ENCODE peak calls at places on chromosomes 16 and 17, in eight cellular contexts. One of them, this sample, is unnamed.

GRCh38 chr16:83953796-83954576 is 946 bp downstream of the OSGIN1 start:
- DNase-seq in mesendoderm: peak; percentile 77
- DNase-seq in adipocyte: peak; percentile 42
- DNase-seq in cardiac muscle cell: peak; percentile 34
- DNase-seq in gastrocnemius medialis: peak; percentile 55
- DNase-seq in GM23338: peak; percentile 66
- DNase-seq in CD4-positive, alpha-beta memory T cell: no peak
- DNase-seq in A549: peak; percentile 78
- DNase-seq in this sample: no peak

GRCh38 chr16:80518436-80518835 is 22.4 kb upstream of the DYNLRB2 start:
- DNase-seq in CD4-positive, alpha-beta memory T cell: peak; percentile 53
- DNase-seq in adipocyte: no peak
- DNase-seq in gastrocnemius medialis: no peak
- DNase-seq in mesendoderm: peak; percentile 9
- DNase-seq in A549: no peak
- DNase-seq in GM23338: peak; percentile 8
- DNase-seq in cardiac muscle cell: no peak
- DNase-seq in this sample: no peak

GRCh38 chr16:79451196-79451816 is 149.2 kb downstream of the MAF start:
- DNase-seq in adipocyte: no peak
- DNase-seq in cardiac muscle cell: no peak
- DNase-seq in mesendoderm: no peak
- DNase-seq in GM23338: no peak
- DNase-seq in gastrocnemius medialis: no peak
- DNase-seq in CD4-positive, alpha-beta memory T cell: no peak
- DNase-seq in A549: no peak
- DNase-seq in this sample: no peak

GRCh38 chr17:83147285-83147684 is 67.9 kb downstream of the METRNL start:
- DNase-seq in GM23338: no peak
- DNase-seq in adipocyte: no peak
- DNase-seq in mesendoderm: no peak
- DNase-seq in cardiac muscle cell: no peak
- DNase-seq in CD4-positive, alpha-beta memory T cell: no peak
- DNase-seq in gastrocnemius medialis: no peak
- DNase-seq in A549: no peak
- DNase-seq in this sample: no peak

GRCh38 chr16:58501242-58502131 is 1.5 kb downstream of the NDRG4 start:
- DNase-seq in CD4-positive, alpha-beta memory T cell: peak; percentile 55
- DNase-seq in cardiac muscle cell: peak; percentile 79
- DNase-seq in mesendoderm: peak; percentile 91
- DNase-seq in gastrocnemius medialis: peak; percentile 3
- DNase-seq in GM23338: peak; percentile 92
- DNase-seq in A549: no peak
- DNase-seq in adipocyte: peak; percentile 41
- DNase-seq in this sample: peak; percentile 24

GRCh38 chr16:85851034-85851780 is 47.8 kb upstream of the IRF8 start:
- DNase-seq in GM23338: no peak
- DNase-seq in CD4-positive, alpha-beta memory T cell: no peak
- DNase-seq in adipocyte: no peak
- DNase-seq in A549: no peak
- DNase-seq in cardiac muscle cell: no peak
- DNase-seq in gastrocnemius medialis: no peak
- DNase-seq in mesendoderm: no peak
- DNase-seq in this sample: no peak

GRCh38 chr17:79249945-79250521 is 175.4 kb downstream of the ENGASE start:
- DNase-seq in A549: no peak
- DNase-seq in CD4-positive, alpha-beta memory T cell: no peak
- DNase-seq in mesendoderm: no peak
- DNase-seq in gastrocnemius medialis: no peak
- DNase-seq in adipocyte: no peak
- DNase-seq in GM23338: no peak
- DNase-seq in cardiac muscle cell: no peak
- DNase-seq in this sample: no peak

GRCh38 chr17:4658478-4659305 is 17.2 kb upstream of the ALOX15 start:
- DNase-seq in gastrocnemius medialis: no peak
- DNase-seq in mesendoderm: no peak
- DNase-seq in adipocyte: peak; percentile 36
- DNase-seq in cardiac muscle cell: no peak
- DNase-seq in A549: no peak
- DNase-seq in CD4-positive, alpha-beta memory T cell: no peak
- DNase-seq in GM23338: no peak
- DNase-seq in this sample: no peak

GRCh38 chr17:9987779-9988585 is 82.9 kb upstream of the RCVRN start:
- DNase-seq in mesendoderm: peak; percentile 73
- DNase-seq in adipocyte: peak; percentile 54
- DNase-seq in A549: peak; percentile 66
- DNase-seq in cardiac muscle cell: peak; percentile 61
- DNase-seq in CD4-positive, alpha-beta memory T cell: no peak
- DNase-seq in gastrocnemius medialis: no peak
- DNase-seq in GM23338: peak; percentile 68
- DNase-seq in this sample: no peak

GRCh38 chr17:4742133-4742532 is 2.4 kb upstream of the CXCL16 start:
- DNase-seq in CD4-positive, alpha-beta memory T cell: no peak
- DNase-seq in mesendoderm: no peak
- DNase-seq in cardiac muscle cell: no peak
- DNase-seq in A549: no peak
- DNase-seq in GM23338: no peak
- DNase-seq in adipocyte: no peak
- DNase-seq in gastrocnemius medialis: no peak
- DNase-seq in this sample: no peak

GRCh38 chr17:19024101-19025078 is 19.8 kb upstream of the FAM83G start:
- DNase-seq in adipocyte: peak; percentile 9
- DNase-seq in mesendoderm: peak; percentile 44
- DNase-seq in GM23338: no peak
- DNase-seq in CD4-positive, alpha-beta memory T cell: peak; percentile 19
- DNase-seq in A549: no peak
- DNase-seq in cardiac muscle cell: no peak
- DNase-seq in gastrocnemius medialis: no peak
- DNase-seq in this sample: no peak

GRCh38 chr16:27646811-27647210 is 96.9 kb downstream of the KATNIP start:
- DNase-seq in cardiac muscle cell: no peak
- DNase-seq in A549: no peak
- DNase-seq in mesendoderm: no peak
- DNase-seq in adipocyte: no peak
- DNase-seq in CD4-positive, alpha-beta memory T cell: no peak
- DNase-seq in gastrocnemius medialis: no peak
- DNase-seq in GM23338: no peak
- DNase-seq in this sample: no peak

GRCh38 chr17:12909046-12909445 is 108.8 kb downstream of the ELAC2 start:
- DNase-seq in mesendoderm: no peak
- DNase-seq in adipocyte: no peak
- DNase-seq in A549: no peak
- DNase-seq in GM23338: no peak
- DNase-seq in gastrocnemius medialis: no peak
- DNase-seq in CD4-positive, alpha-beta memory T cell: no peak
- DNase-seq in cardiac muscle cell: no peak
- DNase-seq in this sample: no peak

GRCh38 chr16:11082108-11082859 is 137.9 kb downstream of the CLEC16A start:
- DNase-seq in CD4-positive, alpha-beta memory T cell: no peak
- DNase-seq in gastrocnemius medialis: no peak
- DNase-seq in A549: no peak
- DNase-seq in adipocyte: no peak
- DNase-seq in cardiac muscle cell: no peak
- DNase-seq in GM23338: no peak
- DNase-seq in mesendoderm: no peak
- DNase-seq in this sample: no peak

GRCh38 chr17:78929908-78930775 is 5.0 kb upstream of the TIMP2 start:
- DNase-seq in cardiac muscle cell: no peak
- DNase-seq in A549: no peak
- DNase-seq in CD4-positive, alpha-beta memory T cell: no peak
- DNase-seq in GM23338: no peak
- DNase-seq in gastrocnemius medialis: no peak
- DNase-seq in adipocyte: no peak
- DNase-seq in mesendoderm: no peak
- DNase-seq in this sample: no peak

GRCh38 chr17:17824119-17824779 is 12.5 kb downstream of the SREBF1 start:
- DNase-seq in mesendoderm: peak; percentile 57
- DNase-seq in gastrocnemius medialis: no peak
- DNase-seq in cardiac muscle cell: no peak
- DNase-seq in CD4-positive, alpha-beta memory T cell: peak; percentile 63
- DNase-seq in A549: no peak
- DNase-seq in adipocyte: no peak
- DNase-seq in GM23338: no peak
- DNase-seq in this sample: no peak
- H3K4me3 ChIP-seq in mesendoderm: no peak overlapping the region
- H3K4me3 ChIP-seq in gastrocnemius medialis: peak overlapping the region; percentile 52
- H3K4me3 ChIP-seq in cardiac muscle cell: peak overlapping the region; percentile 1
- H3K4me3 ChIP-seq in CD4-positive, alpha-beta memory T cell: peak overlapping the region; percentile 47
- H3K4me3 ChIP-seq in A549: peak overlapping the region; percentile 24
- H3K4me3 ChIP-seq in adipocyte: peak overlapping the region; percentile 77
- H3K4me3 ChIP-seq in GM23338: peak overlapping the region; percentile 46
- H3K4me3 ChIP-seq in this sample: peak overlapping the region; percentile 40

GRCh38 chr16:66848172-66848571 is 4.0 kb downstream of the CA7 start:
- DNase-seq in GM23338: no peak
- DNase-seq in adipocyte: no peak
- DNase-seq in gastrocnemius medialis: no peak
- DNase-seq in cardiac muscle cell: no peak
- DNase-seq in A549: no peak
- DNase-seq in CD4-positive, alpha-beta memory T cell: no peak
- DNase-seq in mesendoderm: no peak
- DNase-seq in this sample: no peak
- H3K4me1 ChIP-seq in GM23338: no peaks in the 10 kb centered on the region
- H3K4me1 ChIP-seq in adipocyte: peaks cover 3% of the 10 kb centered on the region
- H3K4me1 ChIP-seq in gastrocnemius medialis: no peaks in the 10 kb centered on the region
- H3K4me1 ChIP-seq in cardiac muscle cell: peaks cover 6% of the 10 kb centered on the region
- H3K4me1 ChIP-seq in A549: peaks cover 3% of the 10 kb centered on the region
- H3K4me1 ChIP-seq in CD4-positive, alpha-beta memory T cell: no peaks in the 10 kb centered on the region
- H3K4me1 ChIP-seq in mesendoderm: no peaks in the 10 kb centered on the region
- H3K4me1 ChIP-seq in this sample: peaks cover 10% of the 10 kb centered on the region

DNA sequence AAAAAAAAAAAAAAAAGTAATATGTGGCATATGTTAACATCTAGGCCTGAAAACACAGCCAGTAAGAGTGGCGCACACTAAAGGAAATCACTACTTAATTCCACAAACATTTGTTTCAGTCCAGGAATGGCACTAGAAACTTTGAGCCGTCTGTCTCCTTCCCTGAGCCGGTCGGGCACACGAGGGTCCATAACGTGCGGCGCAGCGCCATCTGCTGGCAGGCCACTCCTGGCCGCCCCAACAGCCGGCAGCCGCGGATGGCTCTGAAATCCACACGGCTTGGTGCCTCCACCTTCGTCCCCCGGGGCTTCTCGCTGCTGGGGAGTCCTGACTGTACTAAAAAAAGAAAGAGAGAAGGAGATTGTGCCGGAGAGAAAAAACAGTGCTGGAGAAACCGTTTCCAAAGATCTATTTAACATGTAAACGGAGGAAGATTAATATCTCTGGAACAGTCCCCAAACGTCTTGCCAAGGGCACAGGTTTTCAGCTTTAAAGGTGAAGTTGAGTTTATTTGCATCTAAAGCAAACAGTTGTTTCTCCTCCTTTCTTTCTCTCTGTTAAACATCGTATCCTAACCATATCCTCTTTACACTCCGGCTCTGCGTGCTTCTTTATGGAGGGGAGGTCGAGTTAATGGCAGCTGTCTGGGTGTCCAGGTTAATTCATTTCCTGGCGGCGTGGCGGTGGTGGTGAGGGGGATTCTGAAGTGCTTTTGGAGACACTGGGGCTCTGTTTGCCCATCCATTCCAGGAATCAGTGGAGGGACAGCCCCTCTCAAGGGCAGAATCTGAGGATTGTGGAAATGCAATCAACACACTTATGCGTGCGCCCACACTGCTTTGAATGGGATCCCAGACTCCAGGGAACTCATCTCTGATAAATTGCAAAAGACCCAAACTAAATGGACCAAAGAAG is 611.3 kb upstream of the SALL1 start:
- DNase-seq in A549: peak; percentile 51
- DNase-seq in cardiac muscle cell: peak; percentile 91
- DNase-seq in CD4-positive, alpha-beta memory T cell: no peak
- DNase-seq in GM23338: peak; percentile 87
- DNase-seq in gastrocnemius medialis: no peak
- DNase-seq in adipocyte: peak; percentile 93
- DNase-seq in mesendoderm: peak; percentile 62
- DNase-seq in this sample: no peak
- H3K4me3 ChIP-seq in A549: no peak overlapping the region
- H3K4me3 ChIP-seq in cardiac muscle cell: no peak overlapping the region
- H3K4me3 ChIP-seq in CD4-positive, alpha-beta memory T cell: no peak overlapping the region
- H3K4me3 ChIP-seq in GM23338: peak overlapping the region; percentile 41
- H3K4me3 ChIP-seq in gastrocnemius medialis: no peak overlapping the region
- H3K4me3 ChIP-seq in adipocyte: no peak overlapping the region
- H3K4me3 ChIP-seq in mesendoderm: no peak overlapping the region
- H3K4me3 ChIP-seq in this sample: no peak overlapping the region

GRCh38 chr17:77320501-77321256 is 179.9 kb downstream of the SEC14L1 start:
- DNase-seq in gastrocnemius medialis: peak; percentile 47
- DNase-seq in cardiac muscle cell: no peak
- DNase-seq in mesendoderm: no peak
- DNase-seq in GM23338: no peak
- DNase-seq in CD4-positive, alpha-beta memory T cell: no peak
- DNase-seq in adipocyte: peak; percentile 85
- DNase-seq in A549: no peak
- DNase-seq in this sample: no peak
- H3K4me1 ChIP-seq in gastrocnemius medialis: peaks cover 64% of the 10 kb centered on the region
- H3K4me1 ChIP-seq in cardiac muscle cell: peaks cover 35% of the 10 kb centered on the region
- H3K4me1 ChIP-seq in mesendoderm: peaks cover 5% of the 10 kb centered on the region
- H3K4me1 ChIP-seq in GM23338: peaks cover 7% of the 10 kb centered on the region
- H3K4me1 ChIP-seq in CD4-positive, alpha-beta memory T cell: peaks cover 52% of the 10 kb centered on the region
- H3K4me1 ChIP-seq in adipocyte: peaks cover 65% of the 10 kb centered on the region
- H3K4me1 ChIP-seq in A549: peaks cover 83% of the 10 kb centered on the region
- H3K4me1 ChIP-seq in this sample: peaks cover 39% of the 10 kb centered on the region

DNA sequence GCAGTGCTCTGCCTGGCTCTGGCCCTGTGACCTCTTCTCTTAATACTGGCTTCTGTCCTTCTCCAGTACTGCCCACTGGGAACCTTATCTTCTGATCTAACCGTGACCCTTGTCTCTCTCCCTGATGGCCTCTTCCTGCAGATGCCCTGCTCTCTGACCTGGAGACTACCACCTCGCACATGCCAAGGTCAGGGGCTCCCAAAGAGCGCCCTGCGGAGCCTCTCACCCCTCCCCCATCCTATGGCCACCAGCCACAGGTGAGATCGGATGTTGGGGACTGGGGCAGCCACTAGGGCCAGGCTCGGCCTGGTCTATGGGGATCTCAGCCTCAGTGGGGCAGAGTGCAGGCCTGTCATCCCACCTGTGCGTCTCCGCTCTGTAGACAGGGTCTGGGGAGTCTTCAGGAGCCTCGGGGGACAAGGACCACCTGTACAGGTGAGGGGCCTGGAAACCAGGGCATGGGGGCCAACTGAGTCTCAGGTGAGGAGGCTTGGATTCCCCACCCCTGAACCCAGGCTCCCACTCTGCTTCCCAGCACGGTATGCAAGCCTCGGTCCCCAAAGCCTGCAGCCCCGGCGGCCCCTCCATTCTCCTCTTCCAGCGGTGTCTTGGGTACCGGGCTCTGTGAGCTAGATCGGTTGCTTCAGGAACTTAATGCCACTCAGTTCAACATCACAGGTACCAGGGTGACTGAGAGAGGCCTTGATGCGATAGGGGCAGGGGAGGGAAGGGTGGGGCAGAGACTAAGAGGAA is 1.5 kb downstream of the TGFB1I1 start:
- DNase-seq in cardiac muscle cell: no peak
- DNase-seq in gastrocnemius medialis: no peak
- DNase-seq in CD4-positive, alpha-beta memory T cell: no peak
- DNase-seq in adipocyte: no peak
- DNase-seq in mesendoderm: no peak
- DNase-seq in A549: no peak
- DNase-seq in GM23338: no peak
- DNase-seq in this sample: no peak
- H3K4me3 ChIP-seq in cardiac muscle cell: no peak overlapping the region
- H3K4me3 ChIP-seq in gastrocnemius medialis: no peak overlapping the region
- H3K4me3 ChIP-seq in CD4-positive, alpha-beta memory T cell: no peak overlapping the region
- H3K4me3 ChIP-seq in adipocyte: peak overlapping the region; percentile 87
- H3K4me3 ChIP-seq in mesendoderm: no peak overlapping the region
- H3K4me3 ChIP-seq in A549: no peak overlapping the region
- H3K4me3 ChIP-seq in GM23338: no peak overlapping the region
- H3K4me3 ChIP-seq in this sample: no peak overlapping the region